ENCODE peak calls at places on chromosomes 6 and 20, in five cellular contexts. S is HCT116, O is GM12878, M is HepG2, N is K562. P is an unnamed sample.

GRCh38 chr6:98808522-98809210 is 25.7 kb upstream of the POU3F2 start:
- DNase-seq in S (no peak), O (no peak), M (no peak), N (no peak), P (no peak)

GRCh38 chr6:110537208-110538123 is 61.1 kb upstream of the SLC22A16 start:
- DNase-seq in S (peak; percentile 84), O (no peak), M (peak; percentile 73), N (peak; percentile 21), P (no peak)

GRCh38 chr20:48066851-48067250 is 281.6 kb upstream of the SULF2 start:
- DNase-seq in S (no peak), O (no peak), M (no peak), N (no peak), P (no peak)

GRCh38 chr6:17042422-17043147 is 59.3 kb upstream of the STMND1 start:
- DNase-seq in S (peak; percentile 34), O (no peak), M (peak; percentile 20), N (no peak), P (peak; percentile 41)

GRCh38 chr6:110043366-110043994 is 65.4 kb downstream of the GPR6 start:
- DNase-seq in S (no peak), O (no peak), M (no peak), N (no peak), P (no peak)

GRCh38 chr20:48740269-48740603 is 87.6 kb downstream of the PREX1 start:
- DNase-seq in S (no peak), O (no peak), M (no peak), N (no peak), P (no peak)

GRCh38 chr6:11714116-11714797 is 64.3 kb downstream of the ADTRP start:
- DNase-seq in S (no peak), O (peak; percentile 79), M (no peak), N (no peak), P (no peak)

GRCh38 chr20:8066662-8067061 is 47.1 kb upstream of the TMX4 start:
- DNase-seq in S (no peak), O (no peak), M (no peak), N (no peak), P (no peak)

GRCh38 chr6:150987371-150987828 is 121.9 kb downstream of the MTHFD1L start:
- DNase-seq in S (no peak), O (no peak), M (no peak), N (no peak), P (no peak)

GRCh38 chr6:52734072-52734471 is 29.2 kb downstream of the GSTA2 start:
- DNase-seq in S (no peak), O (no peak), M (no peak), N (no peak), P (no peak)

GRCh38 chr6:166707045-166707444 is 80.0 kb upstream of the RPS6KA2 start:
- DNase-seq in S (no peak), O (no peak), M (peak; percentile 22), N (peak; percentile 30), P (peak; percentile 34)

GRCh38 chr6:168574699-168575195 is 133.8 kb downstream of the SMOC2 start:
- DNase-seq in S (peak; percentile 21), O (no peak), M (no peak), N (no peak), P (peak; percentile 49)
- TF ChIP-seq SP1 in S (no peak), O (no peak), M (no peak), N (no peak), P (no peak)

DNA sequence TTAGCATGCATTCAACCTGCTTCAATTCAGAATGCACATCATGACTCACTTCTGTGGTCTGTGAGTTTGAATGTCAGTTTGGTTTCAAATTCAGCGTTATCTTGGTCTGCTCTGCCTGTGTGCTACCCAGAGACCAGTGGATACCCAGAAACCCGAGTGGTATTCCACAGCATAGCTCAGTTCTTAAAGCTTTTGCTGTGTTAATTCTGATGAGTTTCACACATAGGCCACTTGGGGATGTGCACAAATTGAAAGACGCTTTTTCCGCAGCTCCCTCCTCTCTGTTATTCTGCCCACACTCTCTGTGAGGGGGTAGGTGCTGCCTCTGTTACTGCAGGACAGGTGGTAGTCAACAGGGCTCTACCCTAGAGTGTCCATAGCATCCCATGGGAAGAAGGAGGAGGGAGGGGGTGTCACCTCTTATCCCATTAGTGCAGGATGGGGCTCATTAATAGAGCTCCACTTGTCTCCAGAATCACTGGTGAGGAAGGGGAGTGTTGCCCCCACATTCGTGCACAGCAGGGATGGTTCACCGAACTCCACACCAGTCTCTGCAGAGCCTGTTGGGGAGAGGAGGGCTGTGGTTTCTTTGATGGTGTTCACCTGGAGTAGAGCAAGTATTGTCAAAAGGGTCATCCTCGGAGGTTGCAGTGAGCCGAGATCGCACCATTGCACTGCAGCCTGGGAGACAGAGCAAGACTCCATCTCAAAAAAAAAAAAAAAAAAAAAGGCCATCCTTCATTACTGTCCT is 29.2 kb upstream of the SDCBP2 start:
- DNase-seq in S (no peak), O (no peak), M (no peak), N (no peak), P (no peak)
- TF ChIP-seq ZNF274 in S (no peak), O (no peak), M (no peak), N (no peak), P (no peak)

DNA sequence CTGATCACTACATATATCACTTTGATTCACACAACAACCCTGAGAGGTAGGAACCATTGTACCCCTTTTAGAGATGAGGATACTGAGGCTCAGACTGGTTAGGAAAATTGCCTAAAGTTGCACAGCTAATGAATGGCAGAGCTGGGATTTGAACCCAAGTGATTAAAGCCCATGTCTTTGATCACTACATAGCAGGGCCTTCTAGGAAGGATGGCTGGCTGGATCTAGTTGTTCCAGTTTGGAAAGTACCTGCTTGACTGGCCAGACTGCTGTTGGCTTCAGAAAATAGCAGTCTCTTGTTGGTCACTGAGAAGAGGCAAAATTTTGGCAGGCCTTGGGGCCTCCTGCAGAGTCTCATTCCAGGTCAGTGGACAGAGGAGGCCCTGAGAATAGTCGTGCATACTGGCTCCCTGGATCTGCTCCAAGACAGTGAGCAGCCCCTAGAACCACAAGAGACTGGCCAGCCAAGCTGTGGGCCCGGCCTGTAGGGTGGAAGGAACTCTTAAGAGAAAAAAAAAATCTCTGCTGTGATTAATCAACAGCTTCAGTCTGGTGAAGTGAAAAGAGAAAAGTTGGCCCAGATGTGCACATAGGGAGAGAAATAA is 17.5 kb downstream of the PPARD start:
- DNase-seq in S (no peak), O (no peak), M (no peak), N (no peak), P (no peak)
- TF ChIP-seq SP1 in S (no peak), O (no peak), M (no peak), N (no peak), P (no peak)

GRCh38 chr20:19026901-19027644 is 185.4 kb upstream of the SLC24A3 start:
- DNase-seq in S (no peak), O (no peak), M (peak; percentile 15), N (no peak), P (no peak)
- TF ChIP-seq ZNF274 in S (no peak), O (no peak), M (no peak), N (no peak), P (no peak)

GRCh38 chr20:18001131-18001921 is 32.5 kb downstream of the MGME1 start:
- DNase-seq in S (no peak), O (no peak), M (peak; percentile 90), N (no peak), P (no peak)
- TF ChIP-seq SP1 in S (no peak), O (no peak), M (no peak), N (no peak), P (no peak)